ENCODE peak calls at places on chromosomes 6 and 20, in four cellular contexts. One of them, this sample, is unnamed.

GRCh38 chr6:37600287-37600916 is 97.3 kb downstream of the MDGA1 start:
- DNase-seq in GM12878: no peak
- DNase-seq in HepG2: no peak
- DNase-seq in K562: no peak
- DNase-seq in this sample: no peak

GRCh38 chr6:138787138-138787537 is 8.7 kb upstream of the ECT2L start:
- DNase-seq in GM12878: no peak
- DNase-seq in HepG2: no peak
- DNase-seq in K562: no peak
- DNase-seq in this sample: no peak

GRCh38 chr6:139364302-139364981 is 10.0 kb downstream of the CITED2 start:
- DNase-seq in GM12878: peak
- DNase-seq in HepG2: no peak
- DNase-seq in K562: peak
- DNase-seq in this sample: peak

GRCh38 chr6:142377112-142377848 is 75.5 kb downstream of the ADGRG6 start:
- DNase-seq in GM12878: no peak
- DNase-seq in HepG2: peak
- DNase-seq in K562: no peak
- DNase-seq in this sample: peak

GRCh38 chr6:8707956-8708772 is 272.8 kb upstream of the SLC35B3 start:
- DNase-seq in GM12878: no peak
- DNase-seq in HepG2: peak
- DNase-seq in K562: no peak
- DNase-seq in this sample: peak

GRCh38 chr20:63699466-63700198 is 3.2 kb downstream of the TNFRSF6B start:
- DNase-seq in GM12878: no peak
- DNase-seq in HepG2: no peak
- DNase-seq in K562: peak
- DNase-seq in this sample: peak

GRCh38 chr20:24963672-24964517 is 14.8 kb downstream of the CST7 start:
- DNase-seq in GM12878: no peak
- DNase-seq in HepG2: no peak
- DNase-seq in K562: no peak
- DNase-seq in this sample: no peak

GRCh38 chr6:111894272-111894671 is 21.0 kb upstream of the FYN start:
- DNase-seq in GM12878: no peak
- DNase-seq in HepG2: no peak
- DNase-seq in K562: no peak
- DNase-seq in this sample: no peak

GRCh38 chr20:46179811-46180326 is 61.8 kb downstream of the CD40 start:
- DNase-seq in GM12878: no peak
- DNase-seq in HepG2: no peak
- DNase-seq in K562: no peak
- DNase-seq in this sample: no peak

GRCh38 chr6:79188885-79189505 is 45.5 kb downstream of the HMGN3 start:
- DNase-seq in GM12878: no peak
- DNase-seq in HepG2: no peak
- DNase-seq in K562: no peak
- DNase-seq in this sample: no peak

GRCh38 chr20:44331201-44331600 is 5.6 kb upstream of the R3HDML start:
- DNase-seq in GM12878: no peak
- DNase-seq in HepG2: no peak
- DNase-seq in K562: no peak
- DNase-seq in this sample: no peak

GRCh38 chr6:122066200-122066599 is 333.3 kb upstream of the HSF2 start:
- DNase-seq in GM12878: no peak
- DNase-seq in HepG2: no peak
- DNase-seq in K562: no peak
- DNase-seq in this sample: no peak

GRCh38 chr6:113351183-113351834 is 505.8 kb upstream of the MARCKS start:
- DNase-seq in GM12878: no peak
- DNase-seq in HepG2: no peak
- DNase-seq in K562: no peak
- DNase-seq in this sample: no peak

GRCh38 chr20:21623074-21623780 is 82.2 kb upstream of the PAX1 start:
- DNase-seq in GM12878: no peak
- DNase-seq in HepG2: no peak
- DNase-seq in K562: no peak
- DNase-seq in this sample: no peak

GRCh38 chr6:22157233-22157632 is 139.6 kb downstream of the PRL start:
- DNase-seq in GM12878: no peak
- DNase-seq in HepG2: no peak
- DNase-seq in K562: no peak
- DNase-seq in this sample: no peak

GRCh38 chr20:17650816-17651760 is 31.0 kb downstream of the RRBP1 start:
- DNase-seq in GM12878: no peak
- DNase-seq in HepG2: no peak
- DNase-seq in K562: no peak
- DNase-seq in this sample: no peak

GRCh38 chr20:846894-847278 is 13.4 kb downstream of the FAM110A start:
- DNase-seq in GM12878: no peak
- DNase-seq in HepG2: no peak
- DNase-seq in K562: no peak
- DNase-seq in this sample: no peak

GRCh38 chr20:41425180-41425884 is 58.7 kb upstream of the EMILIN3 start:
- DNase-seq in GM12878: no peak
- DNase-seq in HepG2: peak
- DNase-seq in K562: peak
- DNase-seq in this sample: no peak

GRCh38 chr20:53214392-53214791 is 242.2 kb downstream of the TSHZ2 start:
- DNase-seq in GM12878: no peak
- DNase-seq in HepG2: no peak
- DNase-seq in K562: no peak
- DNase-seq in this sample: no peak

GRCh38 chr6:168462454-168462853 is 21.5 kb downstream of the SMOC2 start:
- DNase-seq in GM12878: no peak
- DNase-seq in HepG2: no peak
- DNase-seq in K562: no peak
- DNase-seq in this sample: no peak

DNA sequence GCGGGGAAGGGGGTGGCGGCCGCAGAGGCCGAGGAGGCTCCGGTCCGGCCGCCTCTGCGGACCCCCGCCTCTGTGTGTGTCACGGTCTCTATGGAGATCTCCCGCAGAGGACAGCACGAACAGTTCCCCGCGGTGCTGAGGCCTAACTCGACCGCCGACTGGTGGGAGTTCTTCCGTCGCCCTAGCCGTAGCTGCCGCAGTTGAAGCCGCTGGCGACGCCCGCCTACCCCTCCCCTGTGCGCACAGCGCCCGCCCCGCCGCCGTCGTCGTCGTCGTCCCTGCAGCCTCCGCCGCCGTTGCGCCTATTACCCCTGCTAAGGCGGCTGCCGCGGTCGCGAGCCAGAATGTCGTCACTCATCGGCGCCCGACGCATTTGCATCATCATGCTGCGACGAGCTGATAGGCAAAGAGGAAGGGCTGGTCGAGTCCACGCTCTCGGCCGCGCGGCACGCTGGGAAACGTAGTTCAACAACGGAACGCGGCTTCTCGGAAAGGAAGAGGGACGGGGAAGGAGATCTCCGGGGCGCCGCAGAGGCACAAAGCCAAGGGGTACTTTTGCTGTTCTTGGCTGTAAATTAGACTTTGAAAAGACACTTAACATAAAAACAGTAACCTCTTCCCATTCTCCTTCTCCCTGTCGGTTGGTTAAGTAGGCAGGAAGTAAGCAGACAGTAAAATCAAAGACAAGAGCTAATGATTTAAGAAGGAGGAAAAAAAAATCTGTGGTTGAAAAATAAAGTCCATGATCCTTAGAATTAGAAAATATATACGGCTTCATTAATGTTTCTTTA is at the start of gene NUP153:
- DNase-seq in GM12878: peak
- DNase-seq in HepG2: peak
- DNase-seq in K562: peak
- DNase-seq in this sample: peak
- TF ChIP-seq SP1 in GM12878: peak
- TF ChIP-seq SP1 in HepG2: no peak
- TF ChIP-seq SP1 in K562: peak
- TF ChIP-seq SP1 in this sample: no peak

GRCh38 chr6:170152989-170153388 is 137.9 kb downstream of the DLL1 start:
- DNase-seq in GM12878: no peak
- DNase-seq in HepG2: peak
- DNase-seq in K562: peak
- DNase-seq in this sample: no peak

GRCh38 chr6:170153436-170154319 is 137.2 kb downstream of the DLL1 start:
- DNase-seq in GM12878: no peak
- DNase-seq in HepG2: no peak
- DNase-seq in K562: no peak
- DNase-seq in this sample: no peak

GRCh38 chr6:170150590-170150945 is 140.3 kb downstream of the DLL1 start:
- DNase-seq in GM12878: no peak
- DNase-seq in HepG2: no peak
- DNase-seq in K562: no peak
- DNase-seq in this sample: no peak

GRCh38 chr6:170151235-170152110 is 139.4 kb downstream of the DLL1 start:
- DNase-seq in GM12878: no peak
- DNase-seq in HepG2: no peak
- DNase-seq in K562: no peak
- DNase-seq in this sample: no peak

GRCh38 chr6:170152111-170152926 is 138.6 kb downstream of the DLL1 start:
- DNase-seq in GM12878: no peak
- DNase-seq in HepG2: no peak
- DNase-seq in K562: no peak
- DNase-seq in this sample: no peak
- TF ChIP-seq FOXK2 in GM12878: no peak
- TF ChIP-seq FOXK2 in HepG2: no peak
- TF ChIP-seq FOXK2 in K562: no peak
- TF ChIP-seq FOXK2 in this sample: no peak

DNA sequence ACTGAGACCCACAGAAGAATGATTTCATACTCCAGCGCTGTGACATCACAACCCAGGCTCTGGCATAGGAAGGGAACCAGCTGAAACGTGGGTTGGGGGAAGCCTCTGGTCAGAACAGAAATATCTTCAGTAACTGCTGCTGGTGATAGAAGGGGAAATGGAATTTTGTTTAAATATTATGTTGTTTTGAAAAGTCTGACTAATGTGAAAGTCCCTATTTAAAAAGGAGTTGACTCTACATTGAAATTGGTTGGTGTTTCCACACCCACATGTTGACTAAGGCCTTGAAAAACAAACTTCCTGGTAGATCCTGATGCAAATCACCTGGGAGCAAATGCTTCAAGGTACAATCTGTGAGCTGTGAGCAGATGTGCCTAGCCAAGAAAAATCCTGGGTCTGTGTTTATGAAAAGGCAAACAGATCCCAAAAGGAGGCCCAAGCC is 24.5 kb upstream of the TCP11 start:
- DNase-seq in GM12878: peak
- DNase-seq in HepG2: peak
- DNase-seq in K562: no peak
- DNase-seq in this sample: no peak
- TF ChIP-seq BHLHE40 in GM12878: no peak
- TF ChIP-seq BHLHE40 in HepG2: no peak
- TF ChIP-seq BHLHE40 in K562: no peak
- TF ChIP-seq BHLHE40 in this sample: no peak

DNA sequence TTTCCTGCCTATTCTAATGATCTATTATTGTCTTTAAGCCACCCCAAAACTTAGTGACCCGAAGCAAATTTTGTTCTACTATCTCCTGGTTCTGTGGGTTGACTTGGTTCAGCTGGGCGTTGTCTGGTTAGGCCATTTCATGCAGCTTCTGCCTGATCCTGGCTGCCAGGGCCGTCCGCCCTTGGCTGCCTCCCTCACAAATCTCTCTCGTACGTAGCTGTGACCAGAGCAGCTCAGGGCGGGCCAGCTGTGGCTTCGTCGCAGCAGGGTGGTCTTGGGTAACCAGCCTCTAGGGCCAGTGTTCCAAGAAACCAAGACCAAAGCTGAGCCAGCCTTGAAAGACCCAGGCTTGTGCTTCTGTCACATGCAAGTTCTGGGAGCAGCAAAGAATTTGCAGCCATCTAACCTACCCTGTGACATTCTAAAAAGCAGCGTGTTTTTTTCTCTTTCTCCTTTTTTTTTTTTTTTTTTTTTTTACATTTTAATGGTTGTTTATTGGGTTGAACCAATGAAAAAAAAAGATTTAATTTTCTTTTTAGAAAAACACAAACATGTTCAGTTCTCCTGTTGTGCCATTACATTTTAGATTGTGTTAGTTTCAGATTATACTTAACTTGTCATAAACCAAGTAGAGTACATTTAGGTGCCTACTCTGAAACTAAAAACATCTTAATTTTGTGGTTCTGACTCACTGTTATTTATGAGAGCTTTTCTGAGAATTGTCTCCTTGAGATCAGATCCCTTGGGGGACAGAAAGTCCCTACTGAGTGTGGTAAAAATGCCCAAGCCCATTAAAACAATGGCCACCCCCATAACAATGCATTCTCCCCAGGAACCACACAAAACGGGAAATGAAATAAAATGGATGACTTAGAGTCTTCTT is 83.9 kb downstream of the ZDHHC14 start:
- DNase-seq in GM12878: peak
- DNase-seq in HepG2: no peak
- DNase-seq in K562: peak
- DNase-seq in this sample: no peak
- TF ChIP-seq SP1 in GM12878: peak
- TF ChIP-seq SP1 in HepG2: no peak
- TF ChIP-seq SP1 in K562: no peak
- TF ChIP-seq SP1 in this sample: no peak

GRCh38 chr20:34675561-34675960 is 1.3 kb downstream of the PIGU start:
- DNase-seq in GM12878: no peak
- DNase-seq in HepG2: no peak
- DNase-seq in K562: no peak
- DNase-seq in this sample: no peak

GRCh38 chr20:34683667-34684066 is 6.8 kb upstream of the PIGU start:
- DNase-seq in GM12878: no peak
- DNase-seq in HepG2: no peak
- DNase-seq in K562: no peak
- DNase-seq in this sample: no peak

GRCh38 chr20:34675993-34676641 is 775 bp downstream of the PIGU start:
- DNase-seq in GM12878: no peak
- DNase-seq in HepG2: no peak
- DNase-seq in K562: no peak
- DNase-seq in this sample: no peak

GRCh38 chr20:34676642-34677373 is at the start of gene PIGU:
- DNase-seq in GM12878: peak
- DNase-seq in HepG2: peak
- DNase-seq in K562: peak
- DNase-seq in this sample: peak

GRCh38 chr20:34680586-34680985 is 3.7 kb upstream of the PIGU start:
- DNase-seq in GM12878: no peak
- DNase-seq in HepG2: no peak
- DNase-seq in K562: no peak
- DNase-seq in this sample: no peak
- TF ChIP-seq FOXK2 in GM12878: no peak
- TF ChIP-seq FOXK2 in HepG2: no peak
- TF ChIP-seq FOXK2 in K562: no peak
- TF ChIP-seq FOXK2 in this sample: no peak